ENCODE peak calls at places on chromosomes 11 and 22, in six cellular contexts. Y, Z, X, J, K and A are unnamed samples.

GRCh38 chr11:62459080-62459479 is 40.2 kb downstream of the SCGB1A1 start:
- DNase-seq in Y (no peak), Z (no peak), X (peak), J (no peak), K (no peak), A (no peak)

GRCh38 chr22:20165421-20165820 is 14.6 kb upstream of the CCDC188 start:
- DNase-seq in Y (no peak), Z (no peak), X (no peak), J (no peak), K (no peak), A (no peak)

GRCh38 chr22:48489551-48490512 is 1337.8 kb downstream of the BRD1 start:
- DNase-seq in Y (no peak), Z (no peak), X (no peak), J (no peak), K (peak), A (peak)

GRCh38 chr11:112459001-112459400 is 198.3 kb upstream of the PLET1 start:
- DNase-seq in Y (no peak), Z (no peak), X (no peak), J (no peak), K (no peak), A (no peak)

GRCh38 chr11:123020968-123021367 is 39.3 kb upstream of the BSX start:
- DNase-seq in Y (no peak), Z (no peak), X (peak), J (peak), K (peak), A (no peak)

GRCh38 chr11:128898580-128899344 is 7.6 kb downstream of the KCNJ5 start:
- DNase-seq in Y (no peak), Z (no peak), X (peak), J (no peak), K (no peak), A (no peak)

GRCh38 chr22:48146426-48146825 is 1384.0 kb downstream of the TBC1D22A start:
- DNase-seq in Y (no peak), Z (no peak), X (no peak), J (no peak), K (no peak), A (no peak)

GRCh38 chr22:49606562-49606961 is 221.1 kb downstream of the BRD1 start:
- DNase-seq in Y (no peak), Z (no peak), X (no peak), J (no peak), K (no peak), A (no peak)

GRCh38 chr11:106012744-106013143 is 9.3 kb downstream of the MSANTD4 start:
- DNase-seq in Y (no peak), Z (no peak), X (peak), J (no peak), K (peak), A (no peak)

GRCh38 chr11:107043242-107043991 is 25.1 kb upstream of the GUCY1A2 start:
- DNase-seq in Y (no peak), Z (no peak), X (peak), J (no peak), K (no peak), A (no peak)

GRCh38 chr11:96097844-96098421 is 174.0 kb upstream of the MTMR2 start:
- DNase-seq in Y (no peak), Z (no peak), X (peak), J (no peak), K (no peak), A (no peak)

GRCh38 chr11:109309153-109309552 is 112.8 kb upstream of the C11orf87 start:
- DNase-seq in Y (no peak), Z (no peak), X (no peak), J (no peak), K (no peak), A (no peak)

GRCh38 chr11:23192256-23192655 is 332.0 kb upstream of the CCDC179 start:
- DNase-seq in Y (no peak), Z (no peak), X (peak), J (no peak), K (no peak), A (no peak)

GRCh38 chr11:112949781-112950575 is 11.2 kb upstream of the NCAM1 start:
- DNase-seq in Y (no peak), Z (no peak), X (no peak), J (no peak), K (peak), A (no peak)

GRCh38 chr11:114353448-114353847 is 46.9 kb downstream of the C11orf71 start:
- DNase-seq in Y (no peak), Z (no peak), X (peak), J (no peak), K (no peak), A (no peak)

GRCh38 chr22:34976474-34976873 is 89.5 kb upstream of the ISX start:
- DNase-seq in Y (no peak), Z (peak), X (no peak), J (no peak), K (no peak), A (no peak)

GRCh38 chr22:49208003-49208402 is 619.7 kb downstream of the BRD1 start:
- DNase-seq in Y (no peak), Z (no peak), X (no peak), J (no peak), K (peak), A (peak)

GRCh38 chr11:15842345-15842744 is 514.0 kb downstream of the SOX6 start:
- DNase-seq in Y (no peak), Z (no peak), X (no peak), J (no peak), K (no peak), A (no peak)

GRCh38 chr22:23651676-23652075 is 19.6 kb upstream of the DRICH1 start:
- DNase-seq in Y (no peak), Z (no peak), X (no peak), J (no peak), K (no peak), A (no peak)

GRCh38 chr11:33015621-33016551 is at the start of gene DEPDC7:
- DNase-seq in Y (peak), Z (peak), X (peak), J (peak), K (peak), A (peak)
- TF ChIP-seq POLR2A in Y (peak), Z (peak), X (no peak), J (peak), K (no peak), A (no peak)

GRCh38 chr11:36757122-36757521 is 159.1 kb upstream of the RAG2 start:
- DNase-seq in Y (no peak), Z (no peak), X (no peak), J (no peak), K (no peak), A (no peak)
- H3K4me3 ChIP-seq in Y (no peak), Z (no peak), X (no peak), J (no peak), K (no peak), A (no peak)

GRCh38 chr11:2387266-2387982 is 10.3 kb downstream of the CD81 start:
- DNase-seq in Y (peak), Z (no peak), X (peak), J (no peak), K (no peak), A (no peak)
- TF ChIP-seq POLR2A in Y (no peak), Z (no peak), X (no peak), J (no peak), K (no peak), A (no peak)

DNA sequence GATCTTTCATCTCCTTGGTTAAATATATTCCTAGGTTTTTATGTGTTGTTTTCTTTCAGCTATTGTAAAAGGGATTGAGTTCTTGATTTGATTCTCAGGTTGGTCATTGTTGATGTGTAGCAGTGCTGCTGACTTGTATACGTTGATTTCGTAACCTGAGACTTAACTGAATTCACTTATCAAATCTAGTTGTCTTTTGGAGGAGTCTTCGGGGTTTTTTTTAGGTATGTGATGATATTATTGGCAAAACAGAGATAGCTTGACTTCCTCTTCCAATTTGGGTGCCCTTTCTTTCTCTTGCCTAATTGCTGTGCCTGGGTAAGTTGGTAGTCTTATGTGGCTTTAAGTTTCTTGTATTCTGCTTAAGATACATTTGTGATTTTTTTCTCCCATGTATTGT is 52.8 kb downstream of the CBL start:
- DNase-seq in Y (no peak), Z (no peak), X (peak), J (no peak), K (no peak), A (no peak)
- H3K4me3 ChIP-seq in Y (no peak), Z (no peak), X (no peak), J (no peak), K (no peak), A (no peak)

DNA sequence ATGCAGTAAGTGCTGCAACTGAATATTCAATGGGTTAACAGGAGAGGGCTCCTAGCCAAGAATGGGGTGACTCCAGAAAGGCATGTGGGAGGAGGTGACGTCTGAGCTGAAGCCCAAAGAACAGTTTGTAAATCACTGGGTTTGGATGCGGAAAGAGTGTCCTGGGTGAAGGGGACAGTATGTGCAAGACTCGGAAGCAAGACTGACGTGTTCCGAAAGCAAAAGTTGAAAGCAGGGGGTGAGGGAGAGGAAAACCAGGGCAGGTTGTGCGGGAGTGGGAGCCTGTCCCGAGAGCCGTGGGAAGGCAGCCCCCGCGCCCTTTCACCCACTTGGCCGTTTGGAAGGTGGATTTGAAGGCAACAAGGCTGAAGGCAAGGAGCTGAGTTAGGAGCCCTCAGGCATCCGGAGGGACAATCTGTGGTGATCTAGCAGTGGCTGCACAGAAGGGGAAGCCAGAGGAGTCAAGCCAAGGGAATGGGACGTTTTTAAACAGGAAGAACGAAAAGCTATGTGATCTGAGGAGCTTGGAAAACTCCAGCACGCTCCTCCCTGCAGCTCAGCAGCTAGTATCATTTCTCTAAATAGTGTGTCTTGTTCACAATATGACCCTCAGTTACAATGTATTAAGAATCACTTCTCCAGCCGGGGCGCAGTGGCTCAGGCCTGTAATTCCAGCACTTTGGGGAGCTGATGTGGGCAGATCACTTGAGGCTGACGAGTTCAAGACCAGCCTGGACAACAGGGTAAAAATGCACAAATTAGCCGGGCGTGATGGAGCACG is 7.7 kb downstream of the SLC25A18 start:
- DNase-seq in Y (peak), Z (no peak), X (peak), J (peak), K (peak), A (peak)
- TF ChIP-seq POLR2A in Y (no peak), Z (no peak), X (no peak), J (peak), K (no peak), A (no peak)

GRCh38 chr11:73216466-73216865 is 1.6 kb upstream of the P2RY2 start:
- DNase-seq in Y (no peak), Z (no peak), X (no peak), J (no peak), K (no peak), A (no peak)
- H3K4me3 ChIP-seq in Y (no peak), Z (no peak), X (no peak), J (no peak), K (no peak), A (no peak)

GRCh38 chr11:118997627-118998387 is at the start of gene CENATAC:
- DNase-seq in Y (peak), Z (peak), X (peak), J (peak), K (peak), A (peak)
- TF ChIP-seq POLR2A in Y (peak), Z (peak), X (peak), J (peak), K (no peak), A (peak)

GRCh38 chr11:126601136-126601535 is 245.7 kb downstream of the ST3GAL4 start:
- DNase-seq in Y (no peak), Z (no peak), X (no peak), J (no peak), K (no peak), A (peak)
- H3K4me3 ChIP-seq in Y (no peak), Z (no peak), X (no peak), J (no peak), K (no peak), A (no peak)

DNA sequence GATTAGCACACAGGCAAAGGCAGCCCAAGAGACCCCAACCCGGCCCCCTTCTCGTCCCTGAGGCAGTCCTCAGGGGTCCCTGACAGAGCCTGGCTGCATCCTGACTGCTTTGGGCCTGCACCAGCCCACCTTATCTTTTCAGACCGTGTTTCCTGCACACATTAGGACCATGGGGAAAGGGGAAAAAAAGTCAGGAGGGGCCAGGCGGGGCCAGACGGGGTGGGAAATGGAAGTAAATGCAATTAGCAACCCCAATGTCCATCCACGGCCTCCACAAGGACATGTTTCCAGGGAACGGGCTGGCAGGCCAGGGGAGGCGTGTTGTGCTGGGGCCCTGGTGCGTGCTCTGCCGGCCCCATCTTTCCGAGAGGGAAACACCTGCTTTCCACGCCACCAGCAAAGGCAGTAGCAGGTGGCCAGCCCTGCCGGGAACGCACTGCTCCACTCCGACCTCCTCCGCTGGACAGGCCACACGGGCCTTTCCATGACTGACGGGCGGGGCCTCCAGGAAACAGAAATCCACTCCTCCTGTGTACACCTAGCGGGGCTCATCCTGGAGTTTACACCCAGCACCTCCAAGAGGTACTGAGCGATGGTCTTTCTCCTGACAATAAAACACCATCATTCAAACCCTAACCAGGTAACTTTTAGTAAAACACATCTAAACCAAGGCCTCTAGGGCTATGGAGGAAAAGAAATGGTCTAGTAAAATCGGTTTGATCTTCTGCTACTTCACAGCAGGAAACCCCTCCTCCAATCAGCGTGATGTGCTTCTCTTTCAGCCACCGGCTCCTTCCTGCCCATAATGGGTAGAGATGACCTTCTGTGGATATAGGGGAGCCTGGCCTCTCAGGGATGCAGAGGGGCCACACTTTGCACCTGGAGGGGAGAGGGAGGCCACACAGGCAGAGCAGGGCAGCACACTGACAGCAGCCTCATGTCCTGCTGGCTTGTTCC is 7.2 kb downstream of the EHD1 start:
- DNase-seq in Y (no peak), Z (no peak), X (no peak), J (no peak), K (no peak), A (no peak)
- TF ChIP-seq POLR2A in Y (no peak), Z (no peak), X (peak), J (no peak), K (no peak), A (no peak)